ENCODE peak calls at places on chromosome 5, in four cellular contexts. J, U, F and S are unnamed samples.

GRCh38 chr5:131357739-131358561 is 94.1 kb downstream of the CDC42SE2 start:
- DNase-seq in J (no peak), U (no peak), F (no peak), S (no peak)

GRCh38 chr5:167952278-167952990 is 339.0 kb upstream of the WWC1 start:
- DNase-seq in J (no peak), U (peak; percentile 55), F (no peak), S (peak; percentile 91)

GRCh38 chr5:40518511-40518917 is 161.2 kb upstream of the PTGER4 start:
- DNase-seq in J (no peak), U (no peak), F (no peak), S (no peak)

GRCh38 chr5:108650997-108651396 is 96.7 kb upstream of the FER start:
- DNase-seq in J (no peak), U (no peak), F (no peak), S (no peak)

GRCh38 chr5:130890610-130891009 is 274.4 kb downstream of the HINT1 start:
- DNase-seq in J (no peak), U (no peak), F (no peak), S (no peak)

GRCh38 chr5:107361945-107362344 is 308.8 kb downstream of the EFNA5 start:
- DNase-seq in J (peak; percentile 48), U (no peak), F (peak; percentile 61), S (no peak)

GRCh38 chr5:85484982-85485574 is 1100.4 kb upstream of the EDIL3 start:
- DNase-seq in J (no peak), U (no peak), F (no peak), S (no peak)

GRCh38 chr5:39638803-39639202 is 214.0 kb upstream of the DAB2 start:
- DNase-seq in J (no peak), U (no peak), F (no peak), S (no peak)

GRCh38 chr5:1332461-1333001 is 12.4 kb downstream of the CLPTM1L start:
- DNase-seq in J (no peak), U (no peak), F (no peak), S (no peak)

GRCh38 chr5:958701-959571 is 49.7 kb upstream of the NKD2 start:
- DNase-seq in J (peak; percentile 63), U (peak; percentile 70), F (no peak), S (peak; percentile 74)

GRCh38 chr5:80154749-80155148 is 101.1 kb downstream of the SERINC5 start:
- DNase-seq in J (no peak), U (no peak), F (no peak), S (no peak)

GRCh38 chr5:171122372-171122771 is 186.7 kb upstream of the TLX3 start:
- DNase-seq in J (no peak), U (no peak), F (peak; percentile 12), S (no peak)

GRCh38 chr5:73115399-73116051 is 4.8 kb upstream of the TMEM171 start:
- DNase-seq in J (no peak), U (no peak), F (no peak), S (peak; percentile 92)

GRCh38 chr5:122723606-122724352 is 51.1 kb upstream of the SNX2 start:
- DNase-seq in J (no peak), U (no peak), F (no peak), S (peak; percentile 47)

GRCh38 chr5:95280692-95281091 is 4.2 kb downstream of the MCTP1 start:
- DNase-seq in J (no peak), U (no peak), F (no peak), S (no peak)

GRCh38 chr5:40291338-40291737 is 388.4 kb upstream of the PTGER4 start:
- DNase-seq in J (no peak), U (no peak), F (no peak), S (no peak)

GRCh38 chr5:55220433-55221185 is 6.5 kb downstream of the MCIDAS start:
- DNase-seq in J (no peak), U (peak; percentile 77), F (no peak), S (no peak)
- H3K27me3 ChIP-seq in J (peaks cover 5% of the 10 kb centered on the region), U (no peaks in the 10 kb centered on the region), F (peaks cover 59% of the 10 kb centered on the region), S (no peaks in the 10 kb centered on the region)

DNA sequence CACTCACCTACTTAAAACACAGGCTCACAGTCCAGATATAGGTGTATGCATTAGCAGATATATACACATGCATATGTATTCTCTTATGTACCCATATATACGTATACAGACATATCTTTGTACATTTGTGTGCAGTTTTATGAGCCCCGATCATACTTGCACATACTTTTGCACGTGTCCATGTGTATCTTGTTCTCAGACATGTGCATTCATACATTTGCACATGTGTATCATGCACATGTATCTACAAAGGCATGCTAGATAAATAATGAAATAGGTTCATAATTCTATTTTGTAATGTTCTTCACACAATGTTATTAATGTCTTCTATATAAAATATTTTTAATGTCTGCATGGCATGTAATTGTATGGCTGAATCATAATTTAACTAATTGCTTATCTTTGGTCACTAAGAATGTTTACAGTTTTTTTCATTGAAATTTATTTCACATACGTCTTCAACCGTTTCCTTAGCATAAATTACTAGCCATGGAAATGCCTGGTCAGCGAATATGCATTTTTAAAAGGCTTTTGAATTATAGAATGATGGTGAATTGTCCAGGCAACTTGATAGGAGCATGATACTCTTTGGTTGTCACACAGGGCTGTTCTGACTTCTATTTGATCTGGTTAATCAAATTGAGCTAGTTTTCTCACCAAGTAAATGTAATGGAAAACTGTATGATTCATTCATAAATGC is 2.6 kb downstream of the NDFIP1 start:
- DNase-seq in J (no peak), U (no peak), F (no peak), S (no peak)
- H3K4me3 ChIP-seq in J (no peak overlapping the region), U (no peak overlapping the region), F (no peak overlapping the region), S (no peak overlapping the region)

GRCh38 chr5:10736354-10736753 is 24.7 kb downstream of the DAP start:
- DNase-seq in J (no peak), U (no peak), F (no peak), S (no peak)

GRCh38 chr5:10734832-10735231 is 26.2 kb downstream of the DAP start:
- DNase-seq in J (no peak), U (no peak), F (no peak), S (no peak)

GRCh38 chr5:10735569-10736255 is 25.3 kb downstream of the DAP start:
- DNase-seq in J (no peak), U (no peak), F (no peak), S (no peak)

GRCh38 chr5:10737880-10738279 is 23.2 kb downstream of the DAP start:
- DNase-seq in J (no peak), U (no peak), F (no peak), S (no peak)

DNA sequence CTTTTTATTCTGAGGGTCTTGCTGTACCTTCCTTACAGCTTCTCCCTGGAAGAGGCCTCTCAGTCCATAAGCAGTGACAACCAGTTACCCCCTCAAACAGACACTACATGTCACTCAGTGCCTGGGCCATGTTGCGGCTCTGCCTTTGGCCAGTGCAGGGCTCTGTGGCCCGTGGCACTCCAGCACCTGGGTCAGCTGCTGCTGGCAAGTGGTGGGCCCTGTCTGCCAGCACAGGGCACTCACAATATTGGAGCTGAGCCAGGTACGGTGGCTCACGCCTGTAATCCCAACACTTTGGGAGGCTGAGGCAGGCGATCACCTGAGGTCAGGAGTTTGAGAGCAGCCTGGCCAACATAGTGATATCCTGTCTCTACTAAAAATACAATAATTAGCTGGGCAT is 24.2 kb downstream of the DAP start:
- DNase-seq in J (no peak), U (no peak), F (no peak), S (no peak)
- H3K27ac ChIP-seq in J (no peak overlapping the region), U (no peak overlapping the region), F (no peak overlapping the region), S (no peak overlapping the region)

DNA sequence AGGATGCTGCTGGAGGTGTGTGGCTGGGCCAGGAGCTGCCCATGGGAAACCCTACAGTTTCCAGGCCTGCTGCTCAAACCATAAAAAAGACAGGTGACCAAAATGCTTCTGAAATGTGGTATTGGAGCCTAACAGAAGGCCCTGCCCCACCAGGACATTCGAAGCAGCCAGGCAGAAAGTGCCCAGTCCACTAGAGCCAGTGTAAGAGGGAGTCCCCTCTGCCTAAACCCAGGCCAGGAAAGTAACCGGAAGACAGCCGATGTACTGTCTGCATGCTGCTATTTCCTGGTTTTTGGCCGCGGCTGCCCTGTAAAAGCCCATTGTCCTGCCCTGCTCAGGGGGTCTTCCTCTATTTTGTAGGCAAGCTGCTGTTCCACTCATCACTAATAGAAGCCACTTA is 150.7 kb upstream of the IRX2 start:
- DNase-seq in J (peak; percentile 11), U (no peak), F (no peak), S (peak; percentile 35)
- H3K27me3 ChIP-seq in J (no peaks in the 10 kb centered on the region), U (no peaks in the 10 kb centered on the region), F (no peaks in the 10 kb centered on the region), S (no peaks in the 10 kb centered on the region)

GRCh38 chr5:90645024-90645610 is 86.5 kb downstream of the ADGRV1 start:
- DNase-seq in J (no peak), U (no peak), F (peak; percentile 2), S (no peak)
- H3K4me3 ChIP-seq in J (no peak overlapping the region), U (no peak overlapping the region), F (no peak overlapping the region), S (no peak overlapping the region)

GRCh38 chr5:56641635-56642255 is 173.6 kb upstream of the MAP3K1 start:
- DNase-seq in J (no peak), U (no peak), F (no peak), S (no peak)

GRCh38 chr5:56638768-56639238 is 176.5 kb upstream of the MAP3K1 start:
- DNase-seq in J (no peak), U (no peak), F (no peak), S (no peak)

GRCh38 chr5:56638061-56638621 is 177.2 kb upstream of the MAP3K1 start:
- DNase-seq in J (no peak), U (no peak), F (no peak), S (no peak)

GRCh38 chr5:56639491-56639890 is 175.9 kb upstream of the MAP3K1 start:
- DNase-seq in J (no peak), U (no peak), F (no peak), S (no peak)

DNA sequence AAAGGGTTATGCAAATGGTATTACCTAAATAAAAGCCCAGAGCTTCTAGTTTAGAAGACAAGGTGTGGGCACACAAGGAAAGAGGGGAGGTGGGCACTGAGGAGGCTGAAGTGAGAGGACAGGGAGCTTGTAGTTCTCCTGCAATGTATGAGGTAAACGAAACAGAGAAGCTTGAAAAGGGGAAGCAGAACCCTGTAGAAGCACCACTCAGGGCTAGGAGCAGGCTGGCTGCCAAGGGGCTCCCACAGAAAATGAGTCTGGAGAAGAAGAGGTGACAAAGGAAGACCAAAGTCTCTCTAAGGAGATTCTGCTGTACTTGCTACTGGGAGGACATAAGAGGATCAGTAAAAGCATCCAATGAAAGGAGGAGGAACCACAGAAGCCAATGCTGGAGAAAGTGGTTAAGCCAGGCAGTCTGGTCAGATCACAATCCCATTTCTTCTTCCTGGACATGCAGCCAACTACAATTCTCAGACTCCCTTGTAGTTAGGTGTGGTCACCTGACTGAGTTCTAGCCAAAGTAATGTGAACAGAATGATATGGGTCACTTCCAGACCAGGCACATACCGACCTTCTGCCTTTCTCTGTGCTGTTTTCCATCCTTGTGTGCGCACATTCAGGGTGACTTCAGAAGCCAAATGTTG is 174.5 kb upstream of the MAP3K1 start:
- DNase-seq in J (no peak), U (no peak), F (peak; percentile 37), S (no peak)
- H3K27ac ChIP-seq in J (no peak overlapping the region), U (no peak overlapping the region), F (no peak overlapping the region), S (no peak overlapping the region)

DNA sequence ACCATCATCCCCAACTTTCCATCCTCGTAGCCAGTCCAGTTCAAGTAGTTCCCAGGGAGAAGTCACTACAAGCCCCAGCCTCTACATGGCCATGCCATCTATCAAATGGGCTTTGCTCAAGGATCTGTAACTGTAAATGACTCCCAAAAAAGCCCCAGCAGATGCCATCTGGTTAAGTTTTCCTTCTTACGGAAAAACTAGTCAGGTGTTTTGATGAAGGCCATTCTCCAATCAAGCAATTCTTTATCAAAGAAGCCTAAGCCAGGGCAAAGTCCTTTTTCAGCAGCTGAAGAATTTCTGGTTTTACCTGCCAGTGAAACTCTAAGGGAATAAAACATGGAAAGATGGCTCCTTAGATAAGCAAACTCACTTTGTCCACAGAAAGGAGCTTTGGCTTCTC is 21.8 kb upstream of the ZNF622 start:
- DNase-seq in J (no peak), U (no peak), F (no peak), S (no peak)
- H3K27me3 ChIP-seq in J (no peaks in the 10 kb centered on the region), U (no peaks in the 10 kb centered on the region), F (no peaks in the 10 kb centered on the region), S (peaks cover 19% of the 10 kb centered on the region)